ENCODE peak calls at places on chromosomes 16 and 17, in nine cellular contexts. A is sigmoid colon, W is tibial nerve, P is HCT116, X is gastrocnemius medialis, F is ovary, V is transverse colon, E is adrenal gland, D is HepG2. M is an unnamed sample.

GRCh38 chr16:67927131-67927941 is 4.3 kb downstream of the CTRL start:
- DNase-seq in W (peak; percentile 10), F (no peak), D (no peak), A (no peak), X (peak; percentile 16), E (no peak), V (no peak), P (no peak), M (no peak)

GRCh38 chr16:27314986-27315332 is 1.2 kb downstream of the IL4R start:
- DNase-seq in E (no peak), D (no peak), A (no peak), F (no peak), X (no peak), P (no peak), V (no peak), W (no peak), M (no peak)

GRCh38 chr16:11363927-11364258 is 18.6 kb downstream of the RMI2 start:
- DNase-seq in W (no peak), P (no peak), D (no peak), A (no peak), E (no peak), V (no peak), X (no peak), F (no peak), M (no peak)

GRCh38 chr17:49603720-49604119 is 28.0 kb downstream of the NXPH3 start:
- DNase-seq in D (no peak), W (no peak), E (no peak), P (no peak), X (no peak), A (no peak), F (no peak), V (no peak), M (no peak)

GRCh38 chr17:29124931-29125270 is 55.3 kb downstream of the MYO18A start:
- DNase-seq in E (peak; percentile 65), X (peak; percentile 93), D (no peak), P (no peak), W (no peak), F (no peak), V (peak; percentile 80), A (no peak), M (peak; percentile 42)

GRCh38 chr17:50244771-50245170 is 29.5 kb upstream of the TMEM92 start:
- DNase-seq in W (no peak), A (no peak), F (no peak), E (no peak), V (no peak), D (no peak), X (no peak), P (no peak), M (no peak)

GRCh38 chr17:10457952-10458351 is 11.4 kb downstream of the MYH4 start:
- DNase-seq in E (no peak), P (no peak), X (no peak), A (no peak), W (no peak), F (no peak), V (no peak), D (no peak), M (no peak)

GRCh38 chr16:9859706-9860105 is 322.5 kb downstream of the GRIN2A start:
- DNase-seq in V (no peak), D (no peak), X (no peak), F (no peak), W (no peak), A (no peak), P (no peak), E (no peak), M (no peak)

GRCh38 chr16:88787579-88788314 is 2.7 kb upstream of the PIEZO1 start:
- DNase-seq in F (no peak), V (no peak), E (no peak), D (peak; percentile 73), P (no peak), X (no peak), W (no peak), A (no peak), M (no peak)

GRCh38 chr16:88784074-88784855 is 755 bp downstream of the PIEZO1 start:
- DNase-seq in A (peak; percentile 94), X (no peak), E (peak; percentile 78), D (peak; percentile 75), V (peak; percentile 74), F (peak; percentile 84), P (no peak), W (peak; percentile 57), M (peak; percentile 62)

GRCh38 chr16:88783391-88784073 is 1.5 kb downstream of the PIEZO1 start:
- DNase-seq in A (peak; percentile 83), E (peak; percentile 62), W (no peak), P (no peak), F (peak; percentile 49), D (no peak), V (no peak), X (no peak), M (no peak)

GRCh38 chr16:88784856-88785105 is 239 bp downstream of the PIEZO1 start:
- DNase-seq in X (no peak), V (no peak), P (no peak), D (no peak), E (no peak), A (no peak), F (no peak), W (no peak), M (no peak)

DNA sequence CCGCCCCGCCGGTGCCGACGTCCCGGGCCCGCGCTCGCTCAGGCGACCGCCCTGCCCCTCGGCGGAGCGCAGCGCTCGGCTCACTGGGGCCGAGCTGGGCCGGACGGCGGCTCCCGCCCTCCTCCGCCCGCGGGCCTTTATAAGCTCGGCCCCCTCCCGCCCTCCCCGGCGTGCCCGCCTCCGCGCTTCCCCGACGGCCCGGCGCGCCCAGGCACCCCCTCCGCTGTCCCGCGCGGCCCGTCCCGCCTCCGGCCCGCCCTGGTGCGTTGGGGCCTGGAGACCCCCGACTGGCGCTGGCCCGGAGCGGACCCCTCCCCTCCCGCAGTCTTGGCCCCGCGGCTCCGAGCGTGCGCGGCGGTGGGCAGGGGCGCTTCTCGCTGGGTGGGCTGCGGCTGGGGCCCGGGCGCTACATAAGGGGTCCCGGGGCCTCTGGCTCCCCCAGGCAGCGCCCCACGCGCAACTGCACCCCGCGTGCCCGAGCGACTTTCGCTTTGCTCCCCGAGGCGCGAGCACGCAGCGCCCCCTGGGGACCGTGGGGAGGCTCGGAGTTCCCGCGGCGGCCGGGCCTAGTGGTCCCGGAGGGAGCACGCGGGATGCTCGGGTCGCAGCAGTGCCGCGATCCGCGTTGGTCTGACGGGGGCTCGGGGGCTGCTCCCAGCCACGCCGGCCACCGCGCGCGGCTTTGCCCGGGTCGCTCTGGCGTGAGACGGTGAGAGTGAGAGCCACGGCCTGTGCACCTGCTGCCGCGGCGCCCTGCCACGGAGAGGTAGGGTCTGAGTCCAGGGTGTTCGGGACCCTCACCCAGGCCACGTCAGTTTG is at the start of gene PIEZO1:
- DNase-seq in D (no peak), V (peak; percentile 84), A (peak; percentile 90), X (no peak), F (peak; percentile 88), W (peak; percentile 63), E (peak; percentile 70), P (no peak), M (peak; percentile 65)
- TF ChIP-seq POLR2A in D (peak; percentile 76), V (peak; percentile 35), A (no peak), X (peak; percentile 41), F (no peak), W (peak; percentile 23), E (peak; percentile 39), P (peak; percentile 96), M (no peak)

GRCh38 chr16:17368511-17368910 is 102.2 kb downstream of the XYLT1 start:
- DNase-seq in D (no peak), X (no peak), P (no peak), V (no peak), A (no peak), W (no peak), E (no peak), F (no peak), M (no peak)

GRCh38 chr16:17367932-17368331 is 102.8 kb downstream of the XYLT1 start:
- DNase-seq in P (no peak), X (no peak), W (no peak), F (peak; percentile 45), E (no peak), V (peak; percentile 41), A (peak; percentile 78), D (no peak), M (peak; percentile 72)

GRCh38 chr16:17365591-17366298 is 105.0 kb downstream of the XYLT1 start:
- DNase-seq in X (no peak), P (no peak), D (no peak), F (no peak), E (no peak), A (no peak), V (no peak), W (no peak), M (no peak)

GRCh38 chr16:17366299-17366961 is 104.3 kb downstream of the XYLT1 start:
- DNase-seq in P (no peak), E (no peak), D (no peak), A (no peak), V (no peak), F (no peak), X (no peak), W (no peak), M (no peak)

GRCh38 chr16:17367034-17367433 is 103.7 kb downstream of the XYLT1 start:
- DNase-seq in V (no peak), A (no peak), W (no peak), E (no peak), F (no peak), P (no peak), X (no peak), D (no peak), M (no peak)
- H3K4me1 ChIP-seq in V (peaks cover 23% of the 10 kb centered on the region), A (peaks cover 75% of the 10 kb centered on the region), W (no peaks in the 10 kb centered on the region), E (peaks cover 27% of the 10 kb centered on the region), F (peaks cover 13% of the 10 kb centered on the region), P (no peaks in the 10 kb centered on the region), X (peaks cover 16% of the 10 kb centered on the region), D (no peaks in the 10 kb centered on the region), M (peaks cover 40% of the 10 kb centered on the region)

GRCh38 chr17:63689479-63689878 is 10.4 kb downstream of the LIMD2 start:
- DNase-seq in A (no peak), F (no peak), P (no peak), V (no peak), E (no peak), X (no peak), W (no peak), D (no peak), M (no peak)
- H3K36me3 ChIP-seq in A (peaks cover 24% of the 10 kb centered on the region), F (no peaks in the 10 kb centered on the region), P (peaks cover 5% of the 10 kb centered on the region), V (peaks cover 24% of the 10 kb centered on the region), E (peaks cover 69% of the 10 kb centered on the region), X (peaks cover 92% of the 10 kb centered on the region), W (peaks cover 53% of the 10 kb centered on the region), D (peaks cover 55% of the 10 kb centered on the region), M (no peaks in the 10 kb centered on the region)

GRCh38 chr17:57953219-57953618 is 2.0 kb downstream of the CUEDC1 start:
- DNase-seq in F (no peak), W (no peak), X (no peak), P (no peak), A (peak; percentile 65), E (no peak), V (no peak), D (peak; percentile 79), M (no peak)

GRCh38 chr17:57955183-57955952 is at the start of gene CUEDC1:
- DNase-seq in W (peak; percentile 61), A (peak; percentile 93), X (peak; percentile 79), D (no peak), P (no peak), F (peak; percentile 85), V (peak; percentile 82), E (peak; percentile 81), M (peak; percentile 68)

GRCh38 chr17:57953703-57954420 is 1.4 kb downstream of the CUEDC1 start:
- DNase-seq in V (no peak), D (no peak), E (peak; percentile 33), W (no peak), P (no peak), A (peak; percentile 73), X (no peak), F (peak; percentile 34), M (no peak)

GRCh38 chr17:57956311-57957119 is 1.3 kb upstream of the CUEDC1 start:
- DNase-seq in W (no peak), F (no peak), V (no peak), D (no peak), A (peak; percentile 55), E (peak; percentile 13), X (no peak), P (no peak), M (no peak)

GRCh38 chr17:57954421-57955182 is 610 bp downstream of the CUEDC1 start:
- DNase-seq in F (peak; percentile 77), W (peak; percentile 63), A (peak; percentile 93), P (no peak), V (peak; percentile 66), D (no peak), X (peak; percentile 79), E (peak; percentile 80), M (peak; percentile 60)
- TF ChIP-seq POLR2A in F (peak; percentile 30), W (peak; percentile 13), A (no peak), P (no peak), V (peak; percentile 20), D (no peak), X (peak; percentile 38), E (no peak), M (no peak)

M was measured in testis.